ENCODE peak calls at places on chromosome 1, in nine cellular contexts. One of them, this sample, is unnamed.

GRCh38 chr1:190477687-190478192 is at the start of gene BRINP3:
- DNase-seq in endothelial cell of umbilical vein: peak; percentile 17
- DNase-seq in mesenchymal stem cell: no peak
- DNase-seq in mammary epithelial cell: no peak
- DNase-seq in hepatocyte: peak; percentile 4
- DNase-seq in IMR-90: peak; percentile 21
- DNase-seq in HepG2: no peak
- DNase-seq in neural progenitor cell: no peak
- DNase-seq in PC-9: no peak
- DNase-seq in this sample: no peak

GRCh38 chr1:15559189-15559815 is 25.5 kb downstream of the AGMAT start:
- DNase-seq in endothelial cell of umbilical vein: no peak
- DNase-seq in mesenchymal stem cell: no peak
- DNase-seq in mammary epithelial cell: no peak
- DNase-seq in hepatocyte: peak; percentile 54
- DNase-seq in IMR-90: no peak
- DNase-seq in HepG2: no peak
- DNase-seq in neural progenitor cell: no peak
- DNase-seq in PC-9: peak; percentile 44
- DNase-seq in this sample: no peak

GRCh38 chr1:184222561-184223157 is 164.2 kb upstream of the C1orf21 start:
- DNase-seq in endothelial cell of umbilical vein: peak; percentile 57
- DNase-seq in mesenchymal stem cell: peak; percentile 53
- DNase-seq in mammary epithelial cell: peak; percentile 48
- DNase-seq in hepatocyte: peak; percentile 53
- DNase-seq in IMR-90: peak; percentile 55
- DNase-seq in HepG2: peak; percentile 25
- DNase-seq in neural progenitor cell: peak; percentile 54
- DNase-seq in PC-9: peak; percentile 47
- DNase-seq in this sample: peak; percentile 71

GRCh38 chr1:21149430-21149861 is 27.3 kb downstream of the EIF4G3 start:
- DNase-seq in endothelial cell of umbilical vein: peak; percentile 91
- DNase-seq in mesenchymal stem cell: peak; percentile 88
- DNase-seq in mammary epithelial cell: peak; percentile 76
- DNase-seq in hepatocyte: peak; percentile 30
- DNase-seq in IMR-90: peak; percentile 56
- DNase-seq in HepG2: no peak
- DNase-seq in neural progenitor cell: no peak
- DNase-seq in PC-9: peak; percentile 48
- DNase-seq in this sample: no peak

GRCh38 chr1:31799895-31800676 is 15.7 kb downstream of the SPOCD1 start:
- DNase-seq in endothelial cell of umbilical vein: no peak
- DNase-seq in mesenchymal stem cell: no peak
- DNase-seq in mammary epithelial cell: no peak
- DNase-seq in hepatocyte: peak; percentile 3
- DNase-seq in IMR-90: no peak
- DNase-seq in HepG2: no peak
- DNase-seq in neural progenitor cell: no peak
- DNase-seq in PC-9: no peak
- DNase-seq in this sample: no peak

GRCh38 chr1:30966690-30967369 is 58.3 kb upstream of the SDC3 start:
- DNase-seq in endothelial cell of umbilical vein: peak; percentile 88
- DNase-seq in mesenchymal stem cell: peak; percentile 82
- DNase-seq in mammary epithelial cell: peak; percentile 31
- DNase-seq in hepatocyte: peak; percentile 72
- DNase-seq in IMR-90: peak; percentile 70
- DNase-seq in HepG2: peak; percentile 20
- DNase-seq in neural progenitor cell: no peak
- DNase-seq in PC-9: no peak
- DNase-seq in this sample: no peak

GRCh38 chr1:32919811-32920733 is 18.9 kb upstream of the TMEM54 start:
- DNase-seq in endothelial cell of umbilical vein: no peak
- DNase-seq in mesenchymal stem cell: peak; percentile 70
- DNase-seq in mammary epithelial cell: no peak
- DNase-seq in hepatocyte: no peak
- DNase-seq in IMR-90: peak; percentile 72
- DNase-seq in HepG2: no peak
- DNase-seq in neural progenitor cell: no peak
- DNase-seq in PC-9: no peak
- DNase-seq in this sample: no peak

GRCh38 chr1:88773540-88774150 is 89.6 kb downstream of the PKN2 start:
- DNase-seq in endothelial cell of umbilical vein: no peak
- DNase-seq in mesenchymal stem cell: peak; percentile 65
- DNase-seq in mammary epithelial cell: peak; percentile 88
- DNase-seq in hepatocyte: peak; percentile 56
- DNase-seq in IMR-90: peak; percentile 72
- DNase-seq in HepG2: peak; percentile 2
- DNase-seq in neural progenitor cell: no peak
- DNase-seq in PC-9: peak; percentile 65
- DNase-seq in this sample: no peak

DNA sequence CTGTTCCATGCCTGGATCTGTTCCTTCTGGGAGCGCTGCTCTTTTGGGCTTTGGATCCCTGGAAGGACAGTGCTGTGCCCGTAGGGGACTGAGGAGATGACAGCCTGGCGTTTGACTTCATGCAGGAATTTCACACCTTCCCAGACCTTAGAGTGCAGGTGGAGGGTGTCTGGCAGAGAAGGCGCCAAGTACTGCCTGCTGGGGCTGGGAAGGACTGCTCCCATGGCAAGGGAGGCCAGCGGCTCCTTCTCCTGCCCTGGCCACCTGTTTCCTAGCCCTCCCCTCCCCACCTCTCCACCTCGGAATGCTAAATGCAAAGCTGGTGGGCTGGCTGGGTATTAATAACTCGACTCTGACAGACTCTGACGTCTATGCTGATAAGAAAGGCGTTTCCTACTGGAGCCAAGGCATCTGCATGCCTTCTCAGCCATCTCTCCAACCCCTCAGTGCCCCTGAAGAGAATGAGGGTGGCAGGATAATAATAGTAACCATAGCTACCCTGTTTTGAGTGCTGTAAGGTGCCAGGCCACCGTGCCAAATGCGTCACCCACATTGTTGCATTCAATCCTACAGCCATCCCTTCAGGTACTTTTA is 17.5 kb upstream of the PDIK1L start:
- DNase-seq in endothelial cell of umbilical vein: no peak
- DNase-seq in mesenchymal stem cell: no peak
- DNase-seq in mammary epithelial cell: no peak
- DNase-seq in hepatocyte: no peak
- DNase-seq in IMR-90: peak; percentile 12
- DNase-seq in HepG2: no peak
- DNase-seq in neural progenitor cell: no peak
- DNase-seq in PC-9: no peak
- DNase-seq in this sample: no peak
- H2AFZ ChIP-seq in endothelial cell of umbilical vein: peak overlapping the region; percentile 69
- H2AFZ ChIP-seq in mesenchymal stem cell: peak overlapping the region; percentile 46
- H2AFZ ChIP-seq in mammary epithelial cell: peak overlapping the region; percentile 83
- H2AFZ ChIP-seq in hepatocyte: peak overlapping the region; percentile 2
- H2AFZ ChIP-seq in IMR-90: peak overlapping the region; percentile 14
- H2AFZ ChIP-seq in HepG2: no peak overlapping the region
- H2AFZ ChIP-seq in neural progenitor cell: peak overlapping the region; percentile 94
- H2AFZ ChIP-seq in PC-9: no peak overlapping the region
- H2AFZ ChIP-seq in this sample: no peak overlapping the region

GRCh38 chr1:180501865-180502360 is 464 bp downstream of the ACBD6 start:
- DNase-seq in endothelial cell of umbilical vein: no peak
- DNase-seq in mesenchymal stem cell: no peak
- DNase-seq in mammary epithelial cell: peak; percentile 83
- DNase-seq in hepatocyte: peak; percentile 67
- DNase-seq in IMR-90: no peak
- DNase-seq in HepG2: no peak
- DNase-seq in neural progenitor cell: no peak
- DNase-seq in PC-9: no peak
- DNase-seq in this sample: no peak

GRCh38 chr1:180502361-180503273 is at the start of gene ACBD6:
- DNase-seq in endothelial cell of umbilical vein: peak; percentile 93
- DNase-seq in mesenchymal stem cell: peak; percentile 91
- DNase-seq in mammary epithelial cell: peak; percentile 89
- DNase-seq in hepatocyte: peak; percentile 90
- DNase-seq in IMR-90: peak; percentile 83
- DNase-seq in HepG2: peak; percentile 71
- DNase-seq in neural progenitor cell: peak; percentile 89
- DNase-seq in PC-9: peak; percentile 85
- DNase-seq in this sample: peak; percentile 95

GRCh38 chr1:180503274-180503862 is 991 bp upstream of the ACBD6 start:
- DNase-seq in endothelial cell of umbilical vein: peak; percentile 74
- DNase-seq in mesenchymal stem cell: peak; percentile 44
- DNase-seq in mammary epithelial cell: no peak
- DNase-seq in hepatocyte: no peak
- DNase-seq in IMR-90: no peak
- DNase-seq in HepG2: no peak
- DNase-seq in neural progenitor cell: no peak
- DNase-seq in PC-9: no peak
- DNase-seq in this sample: no peak

GRCh38 chr1:180498594-180498993 is 3.8 kb downstream of the ACBD6 start:
- DNase-seq in endothelial cell of umbilical vein: no peak
- DNase-seq in mesenchymal stem cell: no peak
- DNase-seq in mammary epithelial cell: no peak
- DNase-seq in hepatocyte: no peak
- DNase-seq in IMR-90: no peak
- DNase-seq in HepG2: no peak
- DNase-seq in neural progenitor cell: no peak
- DNase-seq in PC-9: no peak
- DNase-seq in this sample: no peak

DNA sequence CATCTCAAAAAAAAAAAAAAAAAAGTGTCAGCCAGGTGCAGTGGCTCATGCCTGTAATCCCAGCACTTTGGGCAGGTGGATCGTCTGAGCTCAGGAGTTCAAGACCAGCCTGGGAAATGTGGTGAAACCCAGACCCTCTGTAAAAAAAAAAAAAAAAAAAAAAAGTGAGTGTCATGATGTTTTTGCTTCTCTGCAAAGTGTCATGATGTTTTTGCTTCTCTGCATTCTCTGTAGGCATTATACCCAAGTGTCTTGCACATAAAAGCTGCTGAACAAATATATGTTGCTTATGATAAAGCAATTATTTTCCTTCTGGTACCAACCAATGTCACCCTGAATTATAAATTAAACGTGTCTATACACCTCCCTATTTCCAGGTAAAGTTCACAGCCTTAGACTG is 1.7 kb downstream of the ACBD6 start:
- DNase-seq in endothelial cell of umbilical vein: no peak
- DNase-seq in mesenchymal stem cell: no peak
- DNase-seq in mammary epithelial cell: no peak
- DNase-seq in hepatocyte: no peak
- DNase-seq in IMR-90: no peak
- DNase-seq in HepG2: no peak
- DNase-seq in neural progenitor cell: no peak
- DNase-seq in PC-9: no peak
- DNase-seq in this sample: no peak
- H3K4me3 ChIP-seq in endothelial cell of umbilical vein: no peak overlapping the region
- H3K4me3 ChIP-seq in mesenchymal stem cell: peak overlapping the region; percentile 98
- H3K4me3 ChIP-seq in mammary epithelial cell: peak overlapping the region; percentile 67
- H3K4me3 ChIP-seq in hepatocyte: no peak overlapping the region
- H3K4me3 ChIP-seq in IMR-90: peak overlapping the region; percentile 24
- H3K4me3 ChIP-seq in HepG2: no peak overlapping the region
- H3K4me3 ChIP-seq in neural progenitor cell: peak overlapping the region; percentile 66
- H3K4me3 ChIP-seq in PC-9: peak overlapping the region; percentile 94
- H3K4me3 ChIP-seq in this sample: peak overlapping the region; percentile 90

GRCh38 chr1:172954476-172955150 is 96.1 kb downstream of the TNFSF18 start:
- DNase-seq in endothelial cell of umbilical vein: no peak
- DNase-seq in mesenchymal stem cell: no peak
- DNase-seq in mammary epithelial cell: no peak
- DNase-seq in hepatocyte: no peak
- DNase-seq in IMR-90: no peak
- DNase-seq in HepG2: no peak
- DNase-seq in neural progenitor cell: no peak
- DNase-seq in PC-9: no peak
- DNase-seq in this sample: no peak

GRCh38 chr1:172950528-172950927 is 100.2 kb downstream of the TNFSF18 start:
- DNase-seq in endothelial cell of umbilical vein: no peak
- DNase-seq in mesenchymal stem cell: no peak
- DNase-seq in mammary epithelial cell: no peak
- DNase-seq in hepatocyte: no peak
- DNase-seq in IMR-90: peak; percentile 65
- DNase-seq in HepG2: no peak
- DNase-seq in neural progenitor cell: no peak
- DNase-seq in PC-9: no peak
- DNase-seq in this sample: no peak

GRCh38 chr1:172949096-172949495 is 101.6 kb downstream of the TNFSF18 start:
- DNase-seq in endothelial cell of umbilical vein: peak; percentile 84
- DNase-seq in mesenchymal stem cell: no peak
- DNase-seq in mammary epithelial cell: no peak
- DNase-seq in hepatocyte: no peak
- DNase-seq in IMR-90: no peak
- DNase-seq in HepG2: no peak
- DNase-seq in neural progenitor cell: no peak
- DNase-seq in PC-9: no peak
- DNase-seq in this sample: no peak

GRCh38 chr1:172952541-172952940 is 98.2 kb downstream of the TNFSF18 start:
- DNase-seq in endothelial cell of umbilical vein: no peak
- DNase-seq in mesenchymal stem cell: no peak
- DNase-seq in mammary epithelial cell: no peak
- DNase-seq in hepatocyte: no peak
- DNase-seq in IMR-90: no peak
- DNase-seq in HepG2: no peak
- DNase-seq in neural progenitor cell: no peak
- DNase-seq in PC-9: no peak
- DNase-seq in this sample: no peak

DNA sequence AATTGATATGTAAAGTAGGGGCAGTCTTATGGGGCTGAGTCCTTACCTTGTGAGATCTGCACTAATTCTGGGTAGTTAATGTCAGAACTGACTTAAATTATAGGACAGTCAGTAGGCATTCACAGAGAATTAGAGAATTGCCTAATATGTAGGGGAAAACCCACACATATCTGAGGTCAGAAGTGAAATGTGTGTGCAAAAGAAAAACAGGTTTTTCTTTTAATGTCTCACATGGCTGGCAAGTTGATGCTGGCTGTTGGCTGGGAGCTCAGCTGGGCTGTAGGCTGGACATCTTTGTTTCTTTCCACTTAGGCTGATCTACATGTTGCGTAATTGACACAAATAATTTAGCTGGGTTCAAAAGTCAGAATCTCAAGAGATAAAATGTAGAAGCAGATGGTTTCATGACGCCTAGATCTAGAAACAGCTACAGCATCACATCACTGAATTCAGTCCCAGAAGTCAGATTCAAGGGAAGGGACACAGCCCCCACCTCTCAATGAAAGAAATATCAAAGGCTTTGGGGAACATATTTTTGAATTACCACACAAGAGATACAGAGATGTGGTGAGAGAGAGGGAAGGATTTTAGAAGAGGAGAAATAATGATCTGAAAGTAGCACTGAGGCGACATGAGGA is 98.9 kb downstream of the TNFSF18 start:
- DNase-seq in endothelial cell of umbilical vein: no peak
- DNase-seq in mesenchymal stem cell: peak; percentile 85
- DNase-seq in mammary epithelial cell: peak; percentile 91
- DNase-seq in hepatocyte: peak; percentile 18
- DNase-seq in IMR-90: peak; percentile 91
- DNase-seq in HepG2: no peak
- DNase-seq in neural progenitor cell: no peak
- DNase-seq in PC-9: no peak
- DNase-seq in this sample: no peak
- H3K4me2 ChIP-seq in endothelial cell of umbilical vein: no peak overlapping the region
- H3K4me2 ChIP-seq in mesenchymal stem cell: no peak overlapping the region
- H3K4me2 ChIP-seq in mammary epithelial cell: no peak overlapping the region
- H3K4me2 ChIP-seq in hepatocyte: no peak overlapping the region
- H3K4me2 ChIP-seq in IMR-90: no peak overlapping the region
- H3K4me2 ChIP-seq in HepG2: no peak overlapping the region
- H3K4me2 ChIP-seq in neural progenitor cell: no peak overlapping the region
- H3K4me2 ChIP-seq in PC-9: no peak overlapping the region
- H3K4me2 ChIP-seq in this sample: no peak overlapping the region

DNA sequence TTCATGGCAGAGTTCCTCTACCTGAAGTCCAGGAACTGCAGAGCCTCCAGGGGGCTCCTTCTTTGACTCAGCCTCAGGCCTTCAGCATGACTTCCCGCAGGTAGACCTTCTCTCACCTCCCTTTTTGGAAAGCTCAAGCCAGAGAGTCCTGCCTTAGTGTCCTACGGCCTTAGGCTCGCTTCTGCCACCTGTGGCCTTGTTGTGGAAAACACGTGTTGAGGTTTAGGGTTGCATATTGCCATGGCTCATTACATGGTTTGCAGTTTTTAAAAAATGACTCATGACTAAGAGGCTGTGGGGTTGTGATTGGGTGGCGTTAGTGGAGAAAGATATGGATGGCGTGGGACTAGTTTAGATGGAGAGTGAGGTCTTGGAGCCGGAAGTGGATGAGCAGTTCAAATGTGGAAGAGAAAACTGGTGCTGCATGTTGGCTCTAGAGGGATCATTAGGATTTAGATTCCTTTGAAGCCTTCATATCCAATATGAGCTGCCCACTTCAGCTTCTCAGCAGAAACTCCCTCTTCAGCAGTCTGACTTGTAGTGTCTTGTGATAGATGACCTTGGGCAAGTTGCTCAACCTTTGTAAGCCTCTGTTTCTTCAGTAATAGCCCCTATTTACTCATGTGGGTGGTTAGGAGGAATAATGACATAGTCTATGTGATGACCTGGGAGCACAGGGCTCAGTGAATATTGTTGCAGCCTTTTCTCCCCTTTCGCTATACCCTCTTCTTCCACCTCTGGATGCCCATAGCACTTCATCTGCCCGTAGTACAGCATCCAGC is 6.5 kb upstream of the FGGY start:
- DNase-seq in endothelial cell of umbilical vein: peak; percentile 45
- DNase-seq in mesenchymal stem cell: peak; percentile 58
- DNase-seq in mammary epithelial cell: peak; percentile 68
- DNase-seq in hepatocyte: peak; percentile 69
- DNase-seq in IMR-90: peak; percentile 52
- DNase-seq in HepG2: peak; percentile 56
- DNase-seq in neural progenitor cell: peak; percentile 66
- DNase-seq in PC-9: peak; percentile 40
- DNase-seq in this sample: peak; percentile 75
- H2AFZ ChIP-seq in endothelial cell of umbilical vein: no peak overlapping the region
- H2AFZ ChIP-seq in mesenchymal stem cell: no peak overlapping the region
- H2AFZ ChIP-seq in mammary epithelial cell: peak overlapping the region; percentile 13
- H2AFZ ChIP-seq in hepatocyte: no peak overlapping the region
- H2AFZ ChIP-seq in IMR-90: no peak overlapping the region
- H2AFZ ChIP-seq in HepG2: no peak overlapping the region
- H2AFZ ChIP-seq in neural progenitor cell: peak overlapping the region; percentile 26
- H2AFZ ChIP-seq in PC-9: no peak overlapping the region
- H2AFZ ChIP-seq in this sample: no peak overlapping the region

This sample was measured in Karpas-422.